ENCODE peak calls at places on chromosomes 6 and 20, in seven cellular contexts. F is nephron progenitor cell; D is GM12864; R is type B pancreatic cell; C is psoas muscle; X is Peyer's patch; Q is CD4-positive, alpha-beta T cell. G is an unnamed sample.

GRCh38 chr20:3796477-3797225 is 541 bp downstream of the CDC25B start:
- DNase-seq in F (no peak), D (no peak), R (no peak), C (no peak), X (no peak), Q (no peak), G (no peak)

GRCh38 chr20:51560042-51560441 is 17.5 kb upstream of the NFATC2 start:
- DNase-seq in F (no peak), D (no peak), R (no peak), C (no peak), X (no peak), Q (no peak), G (no peak)

GRCh38 chr6:12232339-12232738 is 57.8 kb upstream of the EDN1 start:
- DNase-seq in F (no peak), D (peak), R (no peak), C (no peak), X (no peak), Q (no peak), G (no peak)

GRCh38 chr6:157528931-157529653 is 148.1 kb downstream of the ZDHHC14 start:
- DNase-seq in F (peak), D (no peak), R (no peak), C (peak), X (no peak), Q (no peak), G (no peak)

GRCh38 chr6:152096863-152097496 is 289.5 kb downstream of the ESR1 start:
- DNase-seq in F (no peak), D (no peak), R (no peak), C (no peak), X (no peak), Q (no peak), G (no peak)

GRCh38 chr20:41076776-41077175 is 48.2 kb downstream of the TOP1 start:
- DNase-seq in F (no peak), D (no peak), R (no peak), C (no peak), X (no peak), Q (no peak), G (no peak)

GRCh38 chr20:56637576-56637975 is 8.5 kb downstream of the TFAP2C start:
- DNase-seq in F (no peak), D (no peak), R (no peak), C (no peak), X (no peak), Q (no peak), G (no peak)

GRCh38 chr20:45340951-45341350 is 7.3 kb downstream of the SDC4 start:
- DNase-seq in F (no peak), D (no peak), R (no peak), C (no peak), X (no peak), Q (no peak), G (no peak)

GRCh38 chr20:19688031-19688806 is 69.8 kb upstream of the RIN2 start:
- DNase-seq in F (peak), D (no peak), R (no peak), C (peak), X (peak), Q (no peak), G (peak)
- TF ChIP-seq CTCF in F (peak), D (peak), R (peak), C (peak), X (no peak), Q (no peak), G (peak)

GRCh38 chr6:160991411-160992322 is at the start of gene MAP3K4:
- DNase-seq in F (peak), D (peak), R (peak), C (peak), X (peak), Q (peak), G (peak)
- TF ChIP-seq CTCF in F (no peak), D (no peak), R (peak), C (no peak), X (no peak), Q (no peak), G (peak)

DNA sequence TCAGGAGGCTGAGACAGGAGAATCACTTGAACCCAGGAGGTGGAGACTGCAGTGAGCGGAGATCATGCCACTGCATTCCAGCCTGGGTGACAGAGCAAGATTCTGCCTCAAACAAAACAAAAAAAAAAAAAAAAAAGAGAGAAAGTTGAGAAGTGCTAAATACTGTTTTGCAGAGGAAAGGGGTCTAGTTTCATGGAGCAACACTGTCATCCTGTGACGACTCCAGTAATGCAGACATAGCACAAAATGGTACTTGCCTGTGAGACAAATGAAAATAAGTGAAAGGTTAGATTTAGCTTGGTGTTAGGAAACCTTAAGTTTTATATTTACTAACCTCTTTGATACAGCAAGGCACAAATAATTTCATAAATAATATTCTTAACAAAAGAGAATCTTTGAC is 29.7 kb downstream of the CEP162 start:
- DNase-seq in F (no peak), D (no peak), R (no peak), C (no peak), X (no peak), Q (no peak), G (no peak)
- TF ChIP-seq CTCF in F (peak), D (no peak), R (no peak), C (no peak), X (no peak), Q (no peak), G (peak)

GRCh38 chr20:18431206-18431605 is 35.6 kb downstream of the DZANK1 start:
- DNase-seq in F (no peak), D (no peak), R (no peak), C (no peak), X (no peak), Q (no peak), G (no peak)
- TF ChIP-seq CTCF in F (no peak), D (no peak), R (no peak), C (no peak), X (no peak), Q (no peak), G (no peak)

GRCh38 chr6:28809947-28810654 is 113.7 kb downstream of the TRIM27 start:
- DNase-seq in F (peak), D (no peak), R (no peak), C (no peak), X (no peak), Q (no peak), G (no peak)
- TF ChIP-seq CTCF in F (no peak), D (no peak), R (no peak), C (no peak), X (no peak), Q (no peak), G (no peak)

GRCh38 chr6:89479902-89480301 is 47.0 kb downstream of the ANKRD6 start:
- DNase-seq in F (no peak), D (no peak), R (no peak), C (no peak), X (no peak), Q (no peak), G (no peak)

GRCh38 chr6:89483111-89483720 is 50.3 kb downstream of the ANKRD6 start:
- DNase-seq in F (no peak), D (no peak), R (no peak), C (no peak), X (no peak), Q (no peak), G (no peak)

GRCh38 chr6:89485320-89485719 is 52.4 kb downstream of the ANKRD6 start:
- DNase-seq in F (no peak), D (no peak), R (no peak), C (no peak), X (no peak), Q (no peak), G (no peak)

GRCh38 chr6:89482136-89482535 is 49.2 kb downstream of the ANKRD6 start:
- DNase-seq in F (no peak), D (no peak), R (no peak), C (no peak), X (no peak), Q (no peak), G (no peak)

GRCh38 chr6:89481695-89482094 is 48.7 kb downstream of the ANKRD6 start:
- DNase-seq in F (no peak), D (no peak), R (no peak), C (no peak), X (no peak), Q (no peak), G (no peak)
- TF ChIP-seq CTCF in F (no peak), D (no peak), R (no peak), C (no peak), X (no peak), Q (no peak), G (no peak)

DNA sequence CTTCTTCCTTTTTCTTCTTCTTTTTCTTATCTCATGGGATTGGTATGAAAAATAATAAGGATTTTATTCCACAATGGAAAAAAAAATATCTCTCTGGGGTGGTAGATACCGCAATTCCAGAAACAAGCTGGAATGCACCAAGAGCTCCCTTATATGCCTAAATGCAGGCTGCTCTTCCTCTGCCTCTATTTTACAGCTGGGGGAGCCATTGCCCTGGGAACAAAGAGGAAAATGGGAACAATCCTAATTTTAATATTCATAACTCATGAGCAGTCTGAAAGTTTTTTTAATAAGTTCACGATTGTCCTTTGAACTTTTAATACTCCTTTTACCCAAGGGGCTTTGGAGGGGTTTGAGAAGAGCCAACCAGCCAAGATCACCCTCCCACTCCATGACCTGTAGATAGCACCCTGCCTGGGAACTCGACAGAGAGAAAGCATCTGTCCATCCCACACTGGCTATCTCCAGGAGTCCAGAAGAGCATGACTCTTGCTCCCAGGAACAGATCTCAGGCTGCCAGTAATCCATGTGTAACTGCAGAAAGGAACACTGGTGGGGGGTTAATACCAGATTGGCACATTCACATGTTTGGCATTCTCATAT is 74.7 kb downstream of the CD83 start:
- DNase-seq in F (no peak), D (no peak), R (no peak), C (no peak), X (no peak), Q (no peak), G (no peak)
- TF ChIP-seq CTCF in F (no peak), D (no peak), R (no peak), C (no peak), X (no peak), Q (no peak), G (peak)

DNA sequence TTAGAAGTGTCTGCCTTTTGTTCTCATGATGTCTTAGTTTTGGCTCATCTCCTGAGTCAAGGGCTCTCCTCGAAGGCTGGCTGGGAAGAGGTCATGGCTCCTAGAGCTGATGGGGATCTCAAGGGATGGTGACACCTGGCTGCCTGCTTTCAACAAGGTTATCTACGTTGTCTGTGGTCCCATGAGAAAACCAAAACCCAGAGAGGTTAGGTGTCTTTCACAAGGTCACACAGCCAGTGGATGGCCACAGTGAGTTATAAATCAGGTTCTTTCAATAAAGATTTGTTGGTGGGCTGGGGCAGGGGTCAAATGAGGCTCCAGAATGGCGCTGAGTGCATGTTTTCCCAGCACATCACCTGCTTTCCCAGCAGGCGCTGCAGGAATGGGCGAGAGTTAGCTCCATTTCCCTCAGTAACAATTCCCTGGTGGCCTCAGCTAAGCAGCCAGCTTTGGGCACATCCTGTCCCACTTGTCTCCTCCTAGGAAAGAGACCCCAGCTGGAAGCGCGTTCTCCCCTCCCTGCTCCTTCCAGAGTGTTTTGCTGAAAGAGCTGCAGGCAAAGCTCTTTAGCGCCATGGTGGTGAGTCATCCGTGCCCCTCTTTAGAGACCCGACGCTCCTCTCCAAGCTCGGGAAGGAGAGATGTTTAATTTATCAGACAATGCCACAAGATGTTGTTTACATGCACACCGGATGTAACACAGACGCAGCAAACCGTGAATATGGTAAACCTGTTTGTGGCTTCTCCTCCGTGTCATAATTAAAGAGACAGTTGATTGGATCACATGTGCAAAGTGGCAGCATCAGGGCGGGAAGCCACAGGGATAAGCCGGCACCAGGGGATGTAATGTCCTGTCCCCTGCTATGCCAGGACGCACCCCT is 109.7 kb downstream of the LRFN2 start:
- DNase-seq in F (no peak), D (no peak), R (no peak), C (no peak), X (no peak), Q (peak), G (no peak)
- TF ChIP-seq CTCF in F (no peak), D (no peak), R (no peak), C (no peak), X (no peak), Q (no peak), G (no peak)

GRCh38 chr6:136527831-136528230 is 22.4 kb downstream of the MAP7 start:
- DNase-seq in F (no peak), D (no peak), R (no peak), C (no peak), X (no peak), Q (no peak), G (no peak)

GRCh38 chr6:136526196-136526930 is 23.9 kb downstream of the MAP7 start:
- DNase-seq in F (peak), D (no peak), R (no peak), C (peak), X (no peak), Q (no peak), G (no peak)

GRCh38 chr6:136525586-136526195 is 24.5 kb downstream of the MAP7 start:
- DNase-seq in F (no peak), D (no peak), R (no peak), C (no peak), X (no peak), Q (no peak), G (no peak)

GRCh38 chr6:136528477-136528876 is 21.7 kb downstream of the MAP7 start:
- DNase-seq in F (no peak), D (no peak), R (no peak), C (no peak), X (no peak), Q (no peak), G (no peak)

GRCh38 chr6:136526937-136527336 is 23.3 kb downstream of the MAP7 start:
- DNase-seq in F (no peak), D (no peak), R (no peak), C (no peak), X (no peak), Q (no peak), G (no peak)
- TF ChIP-seq CTCF in F (no peak), D (no peak), R (no peak), C (no peak), X (no peak), Q (no peak), G (no peak)

DNA sequence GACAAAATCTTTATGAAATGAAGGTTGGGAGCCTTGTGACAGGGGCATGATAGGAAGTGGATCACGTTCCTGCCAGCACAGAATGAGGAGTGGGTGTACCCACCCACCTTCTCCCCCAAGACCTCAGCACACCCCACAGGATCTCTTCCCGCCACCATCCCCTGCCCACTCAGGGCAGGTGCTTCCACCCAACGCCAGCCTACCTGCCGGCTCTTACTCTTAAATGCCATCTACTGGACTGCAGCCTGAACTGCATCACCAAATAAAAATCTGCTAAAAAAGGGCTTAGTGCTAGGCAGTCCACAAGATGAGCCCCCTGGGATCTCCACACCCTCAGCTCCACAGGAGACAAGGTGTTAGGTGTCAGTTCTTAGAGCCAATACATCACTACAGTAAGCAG is 20.6 kb downstream of the DTNBP1 start:
- DNase-seq in F (no peak), D (no peak), R (no peak), C (no peak), X (no peak), Q (no peak), G (no peak)
- TF ChIP-seq CTCF in F (no peak), D (peak), R (peak), C (no peak), X (no peak), Q (no peak), G (no peak)